ENCODE peak calls at places on chromosomes 12 and 14, in six cellular contexts. P is thyroid gland, J is heart right ventricle, C is stomach, Z is RWPE2, H is right cardiac atrium. V is an unnamed sample.

GRCh38 chr14:22314183-22314820 is 274.7 kb downstream of the DAD1 start:
- DNase-seq in C (no peak), J (no peak), H (no peak), Z (no peak), P (no peak), V (peak; percentile 20)

GRCh38 chr14:88189040-88189839 is 133.8 kb downstream of the KCNK10 start:
- DNase-seq in J (no peak), P (peak; percentile 74), H (peak; percentile 56), Z (no peak), C (peak; percentile 88), V (peak; percentile 14)

GRCh38 chr12:68397566-68398158 is 65.5 kb upstream of the MDM1 start:
- DNase-seq in Z (no peak), C (no peak), J (no peak), H (no peak), P (no peak), V (no peak)

GRCh38 chr14:23437142-23438129 is 2.0 kb upstream of the MYH7 start:
- DNase-seq in Z (peak; percentile 35), C (no peak), P (no peak), J (no peak), H (no peak), V (no peak)

GRCh38 chr14:61491224-61491623 is 169.8 kb downstream of the PRKCH start:
- DNase-seq in C (no peak), P (peak; percentile 76), J (no peak), H (no peak), Z (no peak), V (no peak)

GRCh38 chr12:108483213-108483920 is 31.7 kb upstream of the FICD start:
- DNase-seq in H (no peak), C (no peak), Z (no peak), P (no peak), J (no peak), V (no peak)

GRCh38 chr12:72547593-72547992 is 275.4 kb downstream of the TRHDE start:
- DNase-seq in C (no peak), J (no peak), P (no peak), Z (no peak), H (no peak), V (no peak)

GRCh38 chr12:42504049-42504448 is 85.5 kb downstream of the PRICKLE1 start:
- DNase-seq in J (no peak), P (peak; percentile 29), H (no peak), Z (no peak), C (no peak), V (no peak)

GRCh38 chr12:28184378-28184777 is 5.9 kb upstream of the CCDC91 start:
- DNase-seq in J (no peak), Z (no peak), C (no peak), P (no peak), H (no peak), V (no peak)

GRCh38 chr14:104804481-104805325 is 3.8 kb downstream of the ZBTB42 start:
- DNase-seq in Z (no peak), J (no peak), C (no peak), P (no peak), H (peak; percentile 45), V (no peak)

GRCh38 chr14:52078721-52079120 is 9.9 kb upstream of the NID2 start:
- DNase-seq in Z (no peak), P (no peak), H (no peak), C (no peak), J (no peak), V (no peak)

GRCh38 chr14:97177016-97177415 is 379.8 kb downstream of the VRK1 start:
- DNase-seq in Z (no peak), C (no peak), H (no peak), J (no peak), P (no peak), V (peak; percentile 25)

GRCh38 chr14:61184117-61184516 is 97.0 kb downstream of the TMEM30B start:
- DNase-seq in J (no peak), H (no peak), P (no peak), C (no peak), Z (no peak), V (no peak)

GRCh38 chr12:27802936-27803335 is 22.9 kb upstream of the MANSC4 start:
- DNase-seq in J (no peak), C (no peak), Z (no peak), H (no peak), P (no peak), V (no peak)

GRCh38 chr14:104680056-104680805 is 9.2 kb upstream of the INF2 start:
- DNase-seq in P (peak; percentile 34), H (peak; percentile 64), C (peak; percentile 77), Z (no peak), J (no peak), V (no peak)

GRCh38 chr12:130425698-130426245 is 88.1 kb downstream of the PIWIL1 start:
- DNase-seq in P (no peak), H (no peak), C (no peak), Z (no peak), J (no peak), V (no peak)

GRCh38 chr12:31491819-31492598 is 98.9 kb downstream of the DENND5B start:
- DNase-seq in P (no peak), Z (no peak), C (no peak), J (no peak), H (no peak), V (no peak)

GRCh38 chr14:31204593-31205534 is 2.7 kb downstream of the HECTD1 start:
- DNase-seq in C (no peak), H (no peak), J (no peak), P (no peak), Z (no peak), V (no peak)

GRCh38 chr12:64685076-64685475 is 74.1 kb downstream of the GNS start:
- DNase-seq in P (no peak), J (no peak), Z (no peak), H (no peak), C (no peak), V (peak; percentile 60)

GRCh38 chr12:4786795-4787194 is 66.6 kb downstream of the GALNT8 start:
- DNase-seq in C (no peak), H (no peak), Z (no peak), P (no peak), J (no peak), V (no peak)

DNA sequence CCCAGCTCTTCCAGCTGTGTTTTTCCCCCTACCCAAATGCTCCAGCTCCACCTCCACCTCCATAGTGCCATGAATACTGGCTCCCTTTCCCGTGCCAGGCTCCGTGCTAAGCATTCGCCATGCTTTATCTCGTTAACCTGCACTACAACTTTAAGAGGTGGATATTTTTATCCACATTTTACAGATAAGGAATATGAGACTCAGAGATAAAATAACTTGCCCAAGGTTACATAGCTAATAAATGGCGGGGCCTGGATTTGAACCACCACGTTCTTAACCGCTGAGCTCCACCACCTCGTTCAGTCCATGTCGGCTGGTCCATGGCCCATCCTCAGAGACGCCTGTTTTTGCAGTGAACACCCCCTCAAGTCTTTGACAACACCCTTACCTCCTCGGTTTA is 115.0 kb downstream of the ZFP36L1 start:
- DNase-seq in P (no peak), J (no peak), C (no peak), H (peak; percentile 48), Z (no peak), V (no peak)
- H3K27ac ChIP-seq in P (no peak overlapping the region), J (no peak overlapping the region), C (no peak overlapping the region), H (no peak overlapping the region), Z (peak overlapping the region; percentile 100), V (no peak overlapping the region)

GRCh38 chr12:90991952-90992465 is 12.8 kb downstream of the EPYC start:
- DNase-seq in P (no peak), C (no peak), H (no peak), J (no peak), Z (no peak), V (no peak)

GRCh38 chr12:90987520-90987919 is 17.3 kb downstream of the EPYC start:
- DNase-seq in C (no peak), P (no peak), H (no peak), Z (no peak), J (no peak), V (no peak)

GRCh38 chr12:90995041-90995440 is 9.7 kb downstream of the EPYC start:
- DNase-seq in P (no peak), Z (no peak), H (no peak), C (no peak), J (no peak), V (no peak)

GRCh38 chr12:90987101-90987500 is 17.7 kb downstream of the EPYC start:
- DNase-seq in J (no peak), C (no peak), H (no peak), Z (no peak), P (no peak), V (no peak)

GRCh38 chr12:90989617-90990232 is 15.0 kb downstream of the EPYC start:
- DNase-seq in C (no peak), J (no peak), P (no peak), Z (no peak), H (no peak), V (no peak)
- H3K27me3 ChIP-seq in C (no peaks in the 10 kb centered on the region), J (no peaks in the 10 kb centered on the region), P (no peaks in the 10 kb centered on the region), Z (no peaks in the 10 kb centered on the region), H (no peaks in the 10 kb centered on the region), V (no peaks in the 10 kb centered on the region)

DNA sequence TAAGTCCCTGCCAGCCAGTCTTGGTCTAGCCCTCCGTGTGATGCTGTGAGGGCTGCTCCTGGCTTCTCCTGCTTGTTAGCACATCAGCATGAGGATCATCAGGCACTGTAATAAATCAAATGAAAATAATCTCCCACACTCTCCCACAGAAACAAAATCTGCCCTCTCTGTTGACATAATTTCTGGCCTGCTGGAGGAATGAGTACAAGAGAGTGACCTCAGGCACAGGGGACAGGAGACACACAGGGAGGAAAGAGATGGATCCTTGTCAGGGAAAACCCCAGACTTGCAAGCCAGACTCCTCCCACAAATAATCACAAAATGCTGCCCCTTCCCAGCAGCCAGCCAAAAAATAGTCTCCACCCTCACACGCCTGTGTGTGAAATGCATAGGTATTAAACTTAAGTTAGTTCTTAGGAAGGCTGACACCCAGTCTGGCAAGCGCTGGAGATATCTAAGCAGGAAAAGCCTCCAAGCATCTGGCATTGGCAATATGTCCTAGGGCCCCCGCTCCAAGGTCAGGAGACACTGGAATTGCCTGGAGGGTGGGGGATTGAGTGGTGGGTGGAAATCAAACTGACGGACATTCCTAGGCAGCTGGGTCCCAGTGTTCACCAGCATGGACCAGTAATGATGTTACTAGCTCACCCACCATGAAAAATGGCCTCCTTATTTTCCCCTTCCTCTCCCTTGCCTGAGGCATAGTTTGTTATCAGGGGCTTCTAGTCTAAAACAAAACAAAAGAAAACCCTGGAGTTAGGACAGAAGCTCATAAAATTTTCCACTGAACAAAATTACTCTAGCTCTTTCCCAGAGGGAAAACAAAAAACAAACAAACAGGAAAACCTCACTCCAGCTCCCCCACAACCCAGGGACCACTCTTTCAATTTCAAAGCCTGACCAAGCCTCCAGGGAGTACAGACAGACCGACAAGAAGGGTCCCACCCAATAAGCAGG is 22.0 kb downstream of the SMUG1 start:
- DNase-seq in C (no peak), J (no peak), Z (no peak), H (no peak), P (no peak), V (no peak)
- H3K27ac ChIP-seq in C (no peak overlapping the region), J (no peak overlapping the region), Z (no peak overlapping the region), H (no peak overlapping the region), P (no peak overlapping the region), V (no peak overlapping the region)

GRCh38 chr14:65103150-65103760 is 938 bp upstream of the MAX start:
- DNase-seq in J (no peak), H (peak; percentile 61), C (no peak), P (peak; percentile 16), Z (no peak), V (peak; percentile 35)

GRCh38 chr14:65102441-65103149 is at the start of gene MAX:
- DNase-seq in Z (peak; percentile 99), J (peak; percentile 97), P (peak; percentile 99), C (peak; percentile 98), H (peak; percentile 99), V (peak; percentile 99)

GRCh38 chr14:65107200-65107599 is 4.9 kb upstream of the MAX start:
- DNase-seq in J (no peak), C (no peak), H (no peak), Z (no peak), P (no peak), V (no peak)

GRCh38 chr14:65106316-65106715 is 4.0 kb upstream of the MAX start:
- DNase-seq in H (no peak), P (no peak), C (no peak), Z (no peak), J (no peak), V (no peak)

GRCh38 chr14:65104791-65105190 is 2.5 kb upstream of the MAX start:
- DNase-seq in C (no peak), Z (no peak), P (no peak), J (no peak), H (no peak), V (no peak)
- H3K27me3 ChIP-seq in C (no peaks in the 10 kb centered on the region), Z (no peaks in the 10 kb centered on the region), P (no peaks in the 10 kb centered on the region), J (no peaks in the 10 kb centered on the region), H (no peaks in the 10 kb centered on the region), V (peaks cover 2% of the 10 kb centered on the region)